ENCODE peak calls at places on chromosomes 2 and 18, in four cellular contexts. S, V, K and Z are unnamed samples.
A peak's percentile ranks its signal among the peaks of the same experiment; 100 is the strongest.

GRCh38 chr2:234606906-234607305 is 110.0 kb upstream of the ARL4C start:
- DNase-seq in S (no peak), V (no peak), K (no peak), Z (no peak)

GRCh38 chr2:3641181-3641580 is 16.8 kb upstream of the ALLC start:
- DNase-seq in S (no peak), V (no peak), K (no peak), Z (no peak)

GRCh38 chr2:12106440-12107080 is 360.1 kb downstream of the LPIN1 start:
- DNase-seq in S (no peak), V (peak; percentile 69), K (no peak), Z (no peak)

GRCh38 chr2:96949701-96950350 is 36.6 kb downstream of the FAM178B start:
- DNase-seq in S (no peak), V (no peak), K (no peak), Z (no peak)

GRCh38 chr18:24926649-24927048 is 425.3 kb downstream of the ZNF521 start:
- DNase-seq in S (no peak), V (no peak), K (no peak), Z (no peak)

GRCh38 chr2:104286806-104287205 is 567.1 kb upstream of the POU3F3 start:
- DNase-seq in S (no peak), V (no peak), K (peak; percentile 10), Z (no peak)

GRCh38 chr2:225889452-225889851 is 489.9 kb downstream of the NYAP2 start:
- DNase-seq in S (peak; percentile 57), V (no peak), K (no peak), Z (no peak)

GRCh38 chr2:187976667-187977333 is 314.9 kb upstream of the GULP1 start:
- DNase-seq in S (no peak), V (no peak), K (no peak), Z (no peak)

GRCh38 chr18:75727479-75727878 is 300.0 kb upstream of the SMIM21 start:
- DNase-seq in S (peak; percentile 2), V (peak; percentile 21), K (peak; percentile 38), Z (no peak)

GRCh38 chr2:103664690-103665089 is 902.9 kb downstream of the TMEM182 start:
- DNase-seq in S (no peak), V (no peak), K (no peak), Z (no peak)

GRCh38 chr18:48931680-48932461 is 18.9 kb downstream of the SMAD7 start:
- DNase-seq in S (no peak), V (no peak), K (no peak), Z (peak; percentile 58)

GRCh38 chr2:26298638-26299393 is 47.1 kb upstream of the SELENOI start:
- DNase-seq in S (peak; percentile 27), V (no peak), K (no peak), Z (peak; percentile 9)

GRCh38 chr2:105517814-105518705 is 119.2 kb upstream of the FHL2 start:
- DNase-seq in S (no peak), V (no peak), K (no peak), Z (no peak)

GRCh38 chr2:101696272-101697123 is 1.0 kb upstream of the MAP4K4 start:
- DNase-seq in S (no peak), V (no peak), K (peak; percentile 3), Z (no peak)

GRCh38 chr2:7994397-7994951 is 687.4 kb upstream of the ID2 start:
- DNase-seq in S (no peak), V (no peak), K (no peak), Z (no peak)

GRCh38 chr2:222842517-222843174 is 18.2 kb upstream of the ACSL3 start:
- DNase-seq in S (peak; percentile 95), V (no peak), K (no peak), Z (no peak)

GRCh38 chr2:18378020-18378653 is 182.3 kb downstream of the RDH14 start:
- DNase-seq in S (peak; percentile 49), V (peak; percentile 54), K (no peak), Z (no peak)

GRCh38 chr2:101152195-101153076 is 1.3 kb upstream of the TBC1D8 start:
- DNase-seq in S (peak; percentile 85), V (no peak), K (no peak), Z (peak; percentile 44)

GRCh38 chr2:235727186-235727585 is 233.3 kb downstream of the AGAP1 start:
- DNase-seq in S (no peak), V (no peak), K (no peak), Z (no peak)

GRCh38 chr2:20917287-20917660 is 94.4 kb upstream of the LDAH start:
- DNase-seq in S (no peak), V (no peak), K (no peak), Z (no peak)

GRCh38 chr2:85889648-85890281 is 975 bp upstream of the ST3GAL5 start:
- DNase-seq in S (no peak), V (no peak), K (no peak), Z (no peak)

GRCh38 chr2:160353166-160353565 is 140.4 kb downstream of the RBMS1 start:
- DNase-seq in S (no peak), V (no peak), K (no peak), Z (no peak)

GRCh38 chr2:218618102-218618860 is 10.6 kb downstream of the PLCD4 start:
- DNase-seq in S (peak; percentile 18), V (no peak), K (no peak), Z (no peak)
- TF ChIP-seq CBX5 in S (no peak), V (no peak), K (no peak), Z (no peak)

DNA sequence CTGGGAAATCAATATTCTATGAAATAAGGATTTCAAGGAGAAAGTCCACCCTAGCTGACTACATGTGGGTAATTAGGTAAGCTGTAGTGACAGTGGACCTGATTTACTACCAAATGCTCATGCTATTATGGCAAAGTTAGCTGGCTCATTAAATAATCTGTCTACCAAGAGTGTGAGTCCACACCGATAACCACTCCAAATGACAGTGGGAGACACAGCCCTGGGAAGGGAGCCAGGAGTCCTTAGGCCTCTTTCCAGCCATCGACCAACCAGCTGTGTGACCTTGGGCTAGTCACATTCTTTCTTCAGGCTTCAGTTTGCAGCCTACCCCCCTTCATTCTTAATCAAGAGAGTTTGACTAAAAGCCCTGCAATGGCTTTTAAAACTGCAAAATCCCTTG is 45.7 kb upstream of the SLC14A2 start:
- DNase-seq in S (no peak), V (no peak), K (no peak), Z (no peak)
- TF ChIP-seq CBX5 in S (no peak), V (no peak), K (no peak), Z (no peak)

GRCh38 chr2:197210450-197210849 is 100.1 kb downstream of the ANKRD44 start:
- DNase-seq in S (no peak), V (peak; percentile 12), K (no peak), Z (no peak)

GRCh38 chr2:197209274-197209673 is 101.3 kb downstream of the ANKRD44 start:
- DNase-seq in S (no peak), V (no peak), K (no peak), Z (no peak)

GRCh38 chr2:197209742-197210408 is 100.7 kb downstream of the ANKRD44 start:
- DNase-seq in S (no peak), V (peak; percentile 12), K (no peak), Z (peak; percentile 76)

GRCh38 chr2:197212344-197213262 is 98.0 kb downstream of the ANKRD44 start:
- DNase-seq in S (no peak), V (no peak), K (no peak), Z (no peak)

GRCh38 chr2:197211881-197212342 is 98.7 kb downstream of the ANKRD44 start:
- DNase-seq in S (no peak), V (no peak), K (no peak), Z (no peak)
- TF ChIP-seq CBX5 in S (no peak), V (no peak), K (no peak), Z (no peak)

GRCh38 chr2:45278345-45279078 is 269.3 kb upstream of the SIX2 start:
- DNase-seq in S (no peak), V (no peak), K (no peak), Z (no peak)

GRCh38 chr2:45279356-45279755 is 270.1 kb upstream of the SIX2 start:
- DNase-seq in S (no peak), V (no peak), K (no peak), Z (no peak)

GRCh38 chr2:45275806-45276205 is 266.6 kb upstream of the SIX2 start:
- DNase-seq in S (no peak), V (no peak), K (no peak), Z (no peak)

GRCh38 chr2:45275235-45275805 is 266.1 kb upstream of the SIX2 start:
- DNase-seq in S (peak; percentile 82), V (no peak), K (no peak), Z (no peak)

GRCh38 chr2:45276914-45277313 is 267.7 kb upstream of the SIX2 start:
- DNase-seq in S (peak; percentile 70), V (no peak), K (no peak), Z (no peak)
- TF ChIP-seq CBX5 in S (no peak), V (no peak), K (no peak), Z (no peak)

GRCh38 chr2:197028230-197028629 is 101.7 kb upstream of the PGAP1 start:
- DNase-seq in S (peak; percentile 72), V (no peak), K (no peak), Z (no peak)
- TF ChIP-seq CBX5 in S (no peak), V (no peak), K (no peak), Z (no peak)

GRCh38 chr18:62437520-62438329 is 85.1 kb upstream of the ZCCHC2 start:
- DNase-seq in S (no peak), V (no peak), K (no peak), Z (no peak)
- TF ChIP-seq CBX5 in S (no peak), V (no peak), K (no peak), Z (no peak)

GRCh38 chr18:23718731-23719130 is 29.5 kb downstream of the LAMA3 start:
- DNase-seq in S (no peak), V (no peak), K (no peak), Z (no peak)

GRCh38 chr18:23716516-23716915 is 27.3 kb downstream of the LAMA3 start:
- DNase-seq in S (no peak), V (no peak), K (peak; percentile 44), Z (no peak)

GRCh38 chr18:23718243-23718720 is 29.0 kb downstream of the LAMA3 start:
- DNase-seq in S (no peak), V (peak; percentile 19), K (no peak), Z (no peak)

GRCh38 chr18:23719634-23720201 is 30.5 kb downstream of the LAMA3 start:
- DNase-seq in S (peak; percentile 49), V (peak; percentile 64), K (peak; percentile 46), Z (no peak)

GRCh38 chr18:23716966-23717365 is 27.7 kb downstream of the LAMA3 start:
- DNase-seq in S (no peak), V (no peak), K (no peak), Z (no peak)
- TF ChIP-seq CBX5 in S (no peak), V (no peak), K (no peak), Z (no peak)